ENCODE peak calls at places on chromosomes 6 and 20, in six cellular contexts. Y, U, K, I, X and F are unnamed samples.

GRCh38 chr6:135905604-135906300 is 54.3 kb downstream of the PDE7B start:
- DNase-seq in Y (no peak), U (no peak), K (no peak), I (no peak), X (no peak), F (no peak)

GRCh38 chr20:2349801-2350200 is 30.9 kb upstream of the TGM6 start:
- DNase-seq in Y (no peak), U (no peak), K (no peak), I (peak; percentile 8), X (no peak), F (no peak)

GRCh38 chr6:434051-434705 is 42.6 kb downstream of the IRF4 start:
- DNase-seq in Y (no peak), U (no peak), K (no peak), I (no peak), X (no peak), F (no peak)

GRCh38 chr6:10000461-10000992 is 414.3 kb downstream of the TFAP2A start:
- DNase-seq in Y (no peak), U (no peak), K (no peak), I (peak; percentile 80), X (no peak), F (no peak)

GRCh38 chr6:11869656-11870340 is 91.2 kb upstream of the ADTRP start:
- DNase-seq in Y (no peak), U (no peak), K (peak; percentile 77), I (no peak), X (peak; percentile 65), F (no peak)

GRCh38 chr6:2877960-2878359 is 25.1 kb downstream of the SERPINB9 start:
- DNase-seq in Y (no peak), U (no peak), K (no peak), I (peak; percentile 10), X (no peak), F (no peak)

GRCh38 chr6:161341638-161342037 is 67.8 kb upstream of the AGPAT4 start:
- DNase-seq in Y (no peak), U (no peak), K (no peak), I (no peak), X (no peak), F (no peak)

GRCh38 chr20:62117658-62118057 is 4.6 kb upstream of the LSM14B start:
- DNase-seq in Y (no peak), U (no peak), K (peak; percentile 49), I (no peak), X (no peak), F (no peak)

GRCh38 chr6:151357758-151358436 is 33.5 kb downstream of the ZBTB2 start:
- DNase-seq in Y (peak; percentile 35), U (no peak), K (no peak), I (no peak), X (no peak), F (no peak)

GRCh38 chr6:11613858-11614257 is 76.3 kb downstream of the TMEM170B start:
- DNase-seq in Y (no peak), U (no peak), K (no peak), I (peak; percentile 87), X (peak; percentile 93), F (no peak)

GRCh38 chr20:40361916-40362315 is 327.1 kb downstream of the MAFB start:
- DNase-seq in Y (no peak), U (no peak), K (no peak), I (no peak), X (no peak), F (no peak)

GRCh38 chr6:51554029-51554428 is 533.4 kb downstream of the PKHD1 start:
- DNase-seq in Y (no peak), U (no peak), K (no peak), I (no peak), X (no peak), F (no peak)

GRCh38 chr6:150176659-150177058 is 33.8 kb downstream of the PPP1R14C start:
- DNase-seq in Y (no peak), U (no peak), K (no peak), I (no peak), X (no peak), F (no peak)

GRCh38 chr20:46772901-46773300 is 63.5 kb downstream of the SLC2A10 start:
- DNase-seq in Y (no peak), U (no peak), K (no peak), I (no peak), X (no peak), F (no peak)

GRCh38 chr20:57871237-57871632 is 161.4 kb upstream of the PMEPA1 start:
- DNase-seq in Y (no peak), U (no peak), K (no peak), I (no peak), X (no peak), F (no peak)

GRCh38 chr6:25346064-25346463 is 66.9 kb downstream of the CARMIL1 start:
- DNase-seq in Y (no peak), U (no peak), K (no peak), I (no peak), X (no peak), F (no peak)

GRCh38 chr20:46028110-46028509 is 905 bp upstream of the SLC12A5 start:
- DNase-seq in Y (no peak), U (no peak), K (no peak), I (no peak), X (no peak), F (no peak)

GRCh38 chr6:139627091-139627490 is 252.6 kb upstream of the CITED2 start:
- DNase-seq in Y (no peak), U (no peak), K (no peak), I (no peak), X (no peak), F (no peak)

GRCh38 chr6:52697903-52698302 is 27.0 kb downstream of the TMEM14A start:
- DNase-seq in Y (peak; percentile 31), U (no peak), K (no peak), I (peak; percentile 51), X (no peak), F (no peak)

GRCh38 chr6:111259089-111259831 is 172.0 kb downstream of the SLC16A10 start:
- DNase-seq in Y (peak; percentile 98), U (peak; percentile 97), K (peak; percentile 100), I (peak; percentile 98), X (peak; percentile 99), F (peak; percentile 95)

GRCh38 chr6:64680446-64680845 is 1026.6 kb downstream of the EYS start:
- DNase-seq in Y (no peak), U (no peak), K (no peak), I (peak; percentile 1), X (no peak), F (no peak)

GRCh38 chr20:48760403-48760889 is 67.4 kb downstream of the PREX1 start:
- DNase-seq in Y (no peak), U (no peak), K (peak; percentile 34), I (peak; percentile 69), X (no peak), F (no peak)

GRCh38 chr6:36679043-36679821 is 718 bp downstream of the CDKN1A start:
- DNase-seq in Y (no peak), U (peak; percentile 60), K (peak; percentile 78), I (no peak), X (no peak), F (peak; percentile 24)

GRCh38 chr20:58788896-58789295 is 61.8 kb downstream of the GNAS-AS1 start:
- DNase-seq in Y (no peak), U (no peak), K (no peak), I (no peak), X (no peak), F (no peak)

GRCh38 chr20:18728165-18728866 is 85.3 kb upstream of the SCP2D1 start:
- DNase-seq in Y (no peak), U (no peak), K (no peak), I (no peak), X (no peak), F (no peak)

DNA sequence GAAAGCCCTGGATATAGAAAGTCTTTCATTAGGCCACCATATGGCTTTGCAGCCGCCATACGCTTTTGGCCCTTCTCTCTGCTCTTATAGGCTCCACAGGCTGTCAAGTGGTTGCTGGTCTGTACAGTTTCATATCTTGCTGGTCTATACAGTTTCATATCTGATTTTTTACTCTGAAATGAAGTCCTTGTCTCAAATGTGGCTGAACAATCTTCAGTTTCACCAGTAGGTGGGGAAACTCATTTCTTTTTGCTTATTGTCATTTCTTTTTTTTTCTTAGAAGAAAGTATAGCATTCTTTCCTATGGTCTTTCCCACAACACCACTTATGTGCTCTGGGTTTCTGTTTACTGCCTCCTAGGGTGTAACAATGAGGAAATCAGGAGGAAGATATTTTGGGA is 771.4 kb upstream of the MMS22L start:
- DNase-seq in Y (no peak), U (no peak), K (no peak), I (peak; percentile 17), X (no peak), F (no peak)
- TF ChIP-seq CTCF in Y (peak; percentile 11), U (no peak), K (no peak), I (no peak), X (no peak), F (peak; percentile 46)

DNA sequence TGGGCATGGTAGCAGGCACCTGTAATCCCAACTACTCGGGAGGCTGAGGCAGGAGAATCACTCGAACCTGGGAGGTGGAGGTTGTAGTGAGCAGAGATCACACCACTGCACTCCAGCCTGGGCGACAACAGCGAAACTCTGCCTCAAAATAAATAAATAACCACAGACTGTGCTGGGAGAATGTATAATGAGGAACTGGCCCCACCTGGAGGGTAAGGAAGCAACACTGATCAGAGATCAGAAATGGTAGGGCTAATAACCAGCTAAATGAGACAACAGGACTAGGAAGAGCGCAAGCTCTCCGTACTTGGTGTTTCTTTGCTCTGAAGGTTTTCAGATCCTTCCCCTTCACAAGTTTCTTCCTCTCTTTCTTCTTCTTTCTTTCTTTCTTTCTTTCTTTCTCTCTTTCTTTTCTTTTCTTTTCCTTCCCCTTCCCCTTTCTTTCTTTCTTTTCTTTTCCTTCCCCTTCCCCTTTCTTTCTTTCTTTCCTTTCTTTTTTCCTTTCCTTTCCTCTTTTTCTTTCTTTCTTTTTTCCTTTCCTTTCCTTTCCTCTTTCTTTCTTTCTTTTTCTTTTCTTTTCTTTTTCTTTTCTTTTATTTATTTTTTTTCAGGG is 14.6 kb downstream of the CCM2L start:
- DNase-seq in Y (no peak), U (no peak), K (no peak), I (no peak), X (no peak), F (no peak)
- TF ChIP-seq CTCF in Y (no peak), U (no peak), K (no peak), I (no peak), X (no peak), F (no peak)

GRCh38 chr20:43681468-43681942 is 14.6 kb downstream of the MYBL2 start:
- DNase-seq in Y (peak; percentile 50), U (no peak), K (no peak), I (no peak), X (no peak), F (no peak)
- TF ChIP-seq CTCF in Y (peak; percentile 11), U (no peak), K (no peak), I (no peak), X (no peak), F (peak; percentile 17)

GRCh38 chr20:51628533-51629398 is 86.2 kb upstream of the NFATC2 start:
- DNase-seq in Y (no peak), U (no peak), K (no peak), I (peak; percentile 12), X (no peak), F (no peak)
- TF ChIP-seq CTCF in Y (no peak), U (no peak), K (no peak), I (no peak), X (no peak), F (no peak)

DNA sequence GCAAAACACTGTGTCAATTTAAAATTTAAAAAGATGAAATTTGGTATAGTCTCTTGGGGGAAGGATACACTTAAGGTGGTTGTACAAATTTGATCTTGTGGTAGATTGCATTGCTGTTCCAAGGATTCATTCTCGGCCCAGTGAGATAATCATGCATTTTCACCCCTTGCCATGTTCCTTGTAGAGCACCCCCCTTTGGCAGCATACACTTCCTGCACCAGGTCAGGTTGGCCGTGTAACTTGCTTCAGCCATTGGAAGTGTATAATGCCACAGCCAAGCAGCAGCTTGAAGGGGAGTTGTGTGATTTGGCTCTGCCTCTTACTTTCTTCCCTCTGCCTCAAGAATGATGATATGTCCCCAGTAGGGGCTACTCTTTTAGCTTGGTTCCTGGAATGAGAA is 21.9 kb downstream of the CCN2 start:
- DNase-seq in Y (no peak), U (no peak), K (no peak), I (no peak), X (no peak), F (no peak)
- TF ChIP-seq CTCF in Y (no peak), U (no peak), K (no peak), I (no peak), X (peak; percentile 10), F (no peak)